ENCODE peak calls at places on chromosomes 2 and 18, in four cellular contexts. One of them, this sample, is unnamed.
A peak's percentile ranks its signal among the peaks of the same experiment; 100 is the strongest.

GRCh38 chr2:135004005-135004746 is 43.1 kb downstream of the MAP3K19 start:
- DNase-seq in epithelial cell of esophagus: peak; percentile 76
- DNase-seq in chondrocyte: no peak
- DNase-seq in ELR: peak; percentile 82
- DNase-seq in this sample: peak; percentile 73

GRCh38 chr2:11872247-11872947 is 126.0 kb downstream of the LPIN1 start:
- DNase-seq in epithelial cell of esophagus: peak; percentile 63
- DNase-seq in chondrocyte: no peak
- DNase-seq in ELR: no peak
- DNase-seq in this sample: peak; percentile 54

GRCh38 chr18:61209802-61210201 is 123.4 kb upstream of the CDH20 start:
- DNase-seq in epithelial cell of esophagus: no peak
- DNase-seq in chondrocyte: no peak
- DNase-seq in ELR: no peak
- DNase-seq in this sample: no peak

GRCh38 chr2:59774821-59775463 is 778.5 kb downstream of the BCL11A start:
- DNase-seq in epithelial cell of esophagus: no peak
- DNase-seq in chondrocyte: no peak
- DNase-seq in ELR: no peak
- DNase-seq in this sample: no peak

GRCh38 chr2:223937535-223937934 is 7.6 kb downstream of the WDFY1 start:
- DNase-seq in epithelial cell of esophagus: no peak
- DNase-seq in chondrocyte: no peak
- DNase-seq in ELR: no peak
- DNase-seq in this sample: no peak

GRCh38 chr2:234290671-234291070 is 206.2 kb downstream of the ARL4C start:
- DNase-seq in epithelial cell of esophagus: peak; percentile 65
- DNase-seq in chondrocyte: no peak
- DNase-seq in ELR: no peak
- DNase-seq in this sample: peak; percentile 37

GRCh38 chr2:102489646-102490045 is 16.6 kb downstream of the SLC9A4 start:
- DNase-seq in epithelial cell of esophagus: no peak
- DNase-seq in chondrocyte: no peak
- DNase-seq in ELR: no peak
- DNase-seq in this sample: no peak

GRCh38 chr18:57915241-57915640 is 112.1 kb upstream of the ATP8B1 start:
- DNase-seq in epithelial cell of esophagus: no peak
- DNase-seq in chondrocyte: no peak
- DNase-seq in ELR: no peak
- DNase-seq in this sample: no peak

GRCh38 chr2:11127791-11128190 is 27.5 kb upstream of the SLC66A3 start:
- DNase-seq in epithelial cell of esophagus: no peak
- DNase-seq in chondrocyte: no peak
- DNase-seq in ELR: no peak
- DNase-seq in this sample: no peak

This sample was measured in MCF 10A.